ENCODE peak calls at places on chromosomes 12 and 14, in six cellular contexts. B is ovary, K is ureter, R is RCC 7860, Y is cerebellum, Q is Panc1. J is an unnamed sample.

GRCh38 chr12:131583085-131583712 is 127.7 kb upstream of the SFSWAP start:
- DNase-seq in K (no peak), B (no peak), Q (peak), R (no peak), Y (no peak), J (no peak)

GRCh38 chr14:36556811-36557433 is 25.5 kb downstream of the NKX2-8 start:
- DNase-seq in Y (peak), B (no peak), K (no peak), Q (no peak), R (no peak), J (peak)

GRCh38 chr12:103905730-103906349 is 24.4 kb upstream of the HSP90B1 start:
- DNase-seq in Y (no peak), Q (no peak), B (no peak), R (no peak), K (no peak), J (no peak)

GRCh38 chr14:100665518-100666032 is 61.1 kb upstream of the DLK1 start:
- DNase-seq in R (peak), K (no peak), Y (no peak), Q (no peak), B (no peak), J (peak)

GRCh38 chr14:36167431-36167830 is 9.1 kb downstream of the PTCSC3 start:
- DNase-seq in K (no peak), B (no peak), Q (no peak), Y (no peak), R (no peak), J (no peak)

GRCh38 chr12:68823711-68824110 is 15.7 kb downstream of the MDM2 start:
- DNase-seq in B (no peak), K (no peak), R (no peak), Q (no peak), Y (no peak), J (no peak)

GRCh38 chr12:107152331-107152730 is 59.0 kb upstream of the CRY1 start:
- DNase-seq in R (no peak), Q (no peak), K (no peak), B (no peak), Y (no peak), J (no peak)

GRCh38 chr12:69698769-69699540 is at the start of gene BEST3:
- DNase-seq in Y (peak), K (no peak), Q (no peak), B (no peak), R (no peak), J (no peak)

GRCh38 chr12:122394626-122395194 is 27.8 kb downstream of the CLIP1 start:
- DNase-seq in K (no peak), Q (no peak), Y (no peak), R (no peak), B (no peak), J (no peak)

GRCh38 chr12:56126732-56127239 is 1.3 kb upstream of the ESYT1 start:
- DNase-seq in Y (no peak), R (no peak), K (no peak), B (no peak), Q (no peak), J (no peak)

GRCh38 chr12:53967451-53968059 is 5.4 kb upstream of the HOXC11 start:
- DNase-seq in Q (no peak), Y (no peak), B (no peak), R (no peak), K (no peak), J (no peak)

GRCh38 chr14:87960013-87960787 is 32.8 kb downstream of the GALC start:
- DNase-seq in K (no peak), Q (no peak), R (no peak), B (no peak), Y (no peak), J (no peak)

GRCh38 chr12:64900540-64900939 is 76.1 kb downstream of the TBC1D30 start:
- DNase-seq in R (no peak), B (no peak), Y (no peak), Q (no peak), K (no peak), J (no peak)

GRCh38 chr14:30974628-30975027 is 50.8 kb upstream of the AP4S1 start:
- DNase-seq in B (no peak), Y (no peak), K (no peak), R (no peak), Q (peak), J (no peak)

GRCh38 chr12:12985817-12986408 is 14.2 kb downstream of the HEBP1 start:
- DNase-seq in K (no peak), R (no peak), Q (no peak), Y (no peak), B (no peak), J (peak)

GRCh38 chr12:120394483-120395367 is 25.8 kb upstream of the MSI1 start:
- DNase-seq in R (no peak), Y (no peak), B (no peak), Q (no peak), K (peak), J (peak)

GRCh38 chr12:91335724-91336123 is 153.1 kb upstream of the DCN start:
- DNase-seq in K (no peak), R (no peak), Q (no peak), Y (no peak), B (no peak), J (no peak)

GRCh38 chr12:116376354-116377193 is 99.1 kb upstream of the MED13L start:
- DNase-seq in B (no peak), K (no peak), R (no peak), Y (no peak), Q (no peak), J (no peak)

GRCh38 chr12:57521475-57522018 is 1.1 kb upstream of the MBD6 start:
- DNase-seq in K (peak), Y (peak), Q (peak), B (peak), R (no peak), J (peak)

GRCh38 chr12:105013892-105014291 is 27.8 kb downstream of the NOPCHAP1 start:
- DNase-seq in R (peak), Q (no peak), K (no peak), B (no peak), Y (no peak), J (no peak)

GRCh38 chr12:3150820-3151590 is 73.8 kb downstream of the TSPAN9 start:
- DNase-seq in R (no peak), Y (no peak), B (no peak), Q (no peak), K (no peak), J (no peak)

GRCh38 chr12:54051916-54052744 is 1.5 kb upstream of the HOXC4 start:
- DNase-seq in R (no peak), Y (no peak), K (no peak), Q (no peak), B (no peak), J (peak)

GRCh38 chr14:74223016-74223415 is 16.2 kb upstream of the VSX2 start:
- DNase-seq in R (no peak), B (no peak), Y (no peak), Q (no peak), K (no peak), J (no peak)

GRCh38 chr12:27331299-27331926 is 1.2 kb upstream of the BMAL2 start:
- DNase-seq in R (peak), Q (peak), K (no peak), Y (no peak), B (no peak), J (peak)

GRCh38 chr12:89156862-89157262 is 195.4 kb downstream of the DUSP6 start:
- DNase-seq in Q (no peak), B (no peak), K (no peak), Y (no peak), R (no peak), J (no peak)

GRCh38 chr12:8709124-8709830 is 11.5 kb downstream of the RIMKLB start:
- DNase-seq in Q (no peak), Y (no peak), K (no peak), B (peak), R (peak), J (no peak)

GRCh38 chr12:128269108-128269713 is 2.2 kb downstream of the TMEM132C start:
- DNase-seq in Q (no peak), R (no peak), B (no peak), K (no peak), Y (no peak), J (no peak)

GRCh38 chr14:91947196-91948184 is at the start of gene FBLN5:
- DNase-seq in B (peak), Y (no peak), R (no peak), K (peak), Q (no peak), J (no peak)

GRCh38 chr12:3305904-3306619 is 184.9 kb upstream of the PRMT8 start:
- DNase-seq in Q (no peak), Y (no peak), K (no peak), B (no peak), R (no peak), J (no peak)

GRCh38 chr12:12941450-12942350 is 10.3 kb downstream of the GPRC5D start:
- DNase-seq in Q (no peak), Y (no peak), R (no peak), B (no peak), K (no peak), J (no peak)